ENCODE peak calls at places on chromosomes 3 and 15, in seven cellular contexts. One of them, this sample, is unnamed.

GRCh38 chr3:62467936-62468722 is 94.8 kb upstream of the FEZF2 start:
- DNase-seq in Kasumi-1: no peak
- DNase-seq in tibial artery: no peak
- DNase-seq in mucosa of descending colon: no peak
- DNase-seq in bronchial epithelial cell: no peak
- DNase-seq in uterus: no peak
- DNase-seq in fibroblast of lung: no peak
- DNase-seq in this sample: no peak

GRCh38 chr3:34859741-34860140 is 779.6 kb upstream of the ARPP21 start:
- DNase-seq in Kasumi-1: no peak
- DNase-seq in tibial artery: no peak
- DNase-seq in mucosa of descending colon: no peak
- DNase-seq in bronchial epithelial cell: no peak
- DNase-seq in uterus: no peak
- DNase-seq in fibroblast of lung: no peak
- DNase-seq in this sample: no peak

GRCh38 chr15:90558182-90558581 is 28.5 kb downstream of the CRTC3 start:
- DNase-seq in Kasumi-1: peak; percentile 83
- DNase-seq in tibial artery: peak; percentile 71
- DNase-seq in mucosa of descending colon: peak; percentile 46
- DNase-seq in bronchial epithelial cell: no peak
- DNase-seq in uterus: peak; percentile 43
- DNase-seq in fibroblast of lung: peak; percentile 19
- DNase-seq in this sample: no peak

GRCh38 chr3:16916840-16917239 is 32.1 kb downstream of the PLCL2 start:
- DNase-seq in Kasumi-1: no peak
- DNase-seq in tibial artery: no peak
- DNase-seq in mucosa of descending colon: no peak
- DNase-seq in bronchial epithelial cell: no peak
- DNase-seq in uterus: no peak
- DNase-seq in fibroblast of lung: no peak
- DNase-seq in this sample: no peak

GRCh38 chr3:38746641-38747040 is 69.4 kb downstream of the SCN10A start:
- DNase-seq in Kasumi-1: no peak
- DNase-seq in tibial artery: no peak
- DNase-seq in mucosa of descending colon: no peak
- DNase-seq in bronchial epithelial cell: no peak
- DNase-seq in uterus: no peak
- DNase-seq in fibroblast of lung: no peak
- DNase-seq in this sample: no peak

GRCh38 chr15:45710657-45711056 is 75.8 kb downstream of the SQOR start:
- DNase-seq in Kasumi-1: no peak
- DNase-seq in tibial artery: no peak
- DNase-seq in mucosa of descending colon: no peak
- DNase-seq in bronchial epithelial cell: no peak
- DNase-seq in uterus: no peak
- DNase-seq in fibroblast of lung: no peak
- DNase-seq in this sample: no peak

GRCh38 chr15:52735231-52736089 is 54.7 kb downstream of the ONECUT1 start:
- DNase-seq in Kasumi-1: peak; percentile 84
- DNase-seq in tibial artery: peak; percentile 49
- DNase-seq in mucosa of descending colon: no peak
- DNase-seq in bronchial epithelial cell: peak; percentile 71
- DNase-seq in uterus: peak; percentile 39
- DNase-seq in fibroblast of lung: peak; percentile 81
- DNase-seq in this sample: peak; percentile 48

GRCh38 chr3:8438507-8439079 is 63.0 kb upstream of the LMCD1 start:
- DNase-seq in Kasumi-1: no peak
- DNase-seq in tibial artery: no peak
- DNase-seq in mucosa of descending colon: no peak
- DNase-seq in bronchial epithelial cell: peak; percentile 79
- DNase-seq in uterus: no peak
- DNase-seq in fibroblast of lung: no peak
- DNase-seq in this sample: no peak

GRCh38 chr15:96353931-96354730 is 23.6 kb downstream of the NR2F2 start:
- DNase-seq in Kasumi-1: no peak
- DNase-seq in tibial artery: peak; percentile 56
- DNase-seq in mucosa of descending colon: peak; percentile 54
- DNase-seq in bronchial epithelial cell: no peak
- DNase-seq in uterus: peak; percentile 83
- DNase-seq in fibroblast of lung: peak; percentile 73
- DNase-seq in this sample: no peak

GRCh38 chr3:15266510-15267376 is 60.7 kb downstream of the CAPN7 start:
- DNase-seq in Kasumi-1: no peak
- DNase-seq in tibial artery: no peak
- DNase-seq in mucosa of descending colon: no peak
- DNase-seq in bronchial epithelial cell: no peak
- DNase-seq in uterus: no peak
- DNase-seq in fibroblast of lung: no peak
- DNase-seq in this sample: no peak